ENCODE peak calls at places on chromosomes 7 and 10, in five cellular contexts. T, Z, F, B and L are unnamed samples. For H3K4me1, the result is how much of the 10 kb centered on the place peaks cover.

GRCh38 chr10:69089638-69090599 is 2.0 kb downstream of the SRGN start:
- DNase-seq in T (no peak), Z (no peak), F (no peak), B (peak), L (no peak)

GRCh38 chr7:134618756-134619530 is 27.7 kb upstream of the BPGM start:
- DNase-seq in T (no peak), Z (no peak), F (no peak), B (no peak), L (no peak)

GRCh38 chr10:115829501-115830215 is 443.3 kb downstream of the GFRA1 start:
- DNase-seq in T (no peak), Z (no peak), F (no peak), B (no peak), L (no peak)

GRCh38 chr10:104080762-104081161 is 4.9 kb downstream of the COL17A1 start:
- DNase-seq in T (no peak), Z (peak), F (no peak), B (peak), L (peak)

GRCh38 chr7:42181566-42181965 is 55.4 kb downstream of the GLI3 start:
- DNase-seq in T (no peak), Z (no peak), F (no peak), B (no peak), L (no peak)

GRCh38 chr7:19930051-19930450 is 156.6 kb upstream of the TMEM196 start:
- DNase-seq in T (no peak), Z (no peak), F (no peak), B (no peak), L (no peak)

GRCh38 chr7:888081-889024 is 12.0 kb downstream of the GET4 start:
- DNase-seq in T (no peak), Z (no peak), F (no peak), B (no peak), L (no peak)

GRCh38 chr7:70446448-70447143 is 685.3 kb upstream of the GALNT17 start:
- DNase-seq in T (no peak), Z (no peak), F (no peak), B (peak), L (no peak)

GRCh38 chr10:70666960-70667798 is 5.1 kb upstream of the ADAMTS14 start:
- DNase-seq in T (no peak), Z (no peak), F (no peak), B (no peak), L (no peak)

GRCh38 chr10:59678884-59679301 is 30.8 kb downstream of the SLC16A9 start:
- DNase-seq in T (no peak), Z (no peak), F (no peak), B (peak), L (no peak)

GRCh38 chr10:92970301-92971070 is 90.1 kb upstream of the CYP26C1 start:
- DNase-seq in T (no peak), Z (no peak), F (no peak), B (no peak), L (no peak)

GRCh38 chr10:125113661-125114388 is 46.5 kb downstream of the CTBP2 start:
- DNase-seq in T (no peak), Z (no peak), F (no peak), B (no peak), L (no peak)

GRCh38 chr10:87661861-87662785 is 2.4 kb downstream of the PAPSS2 start:
- DNase-seq in T (no peak), Z (no peak), F (no peak), B (no peak), L (no peak)

GRCh38 chr10:83957168-83957750 is 182.1 kb upstream of the GHITM start:
- DNase-seq in T (no peak), Z (no peak), F (no peak), B (no peak), L (no peak)

GRCh38 chr7:106022193-106022821 is 59.2 kb downstream of the CDHR3 start:
- DNase-seq in T (no peak), Z (no peak), F (no peak), B (peak), L (no peak)

GRCh38 chr7:37031571-37032257 is 307.4 kb upstream of the AOAH start:
- DNase-seq in T (peak), Z (peak), F (peak), B (peak), L (peak)

GRCh38 chr7:43625453-43625852 is 42.5 kb downstream of the STK17A start:
- DNase-seq in T (no peak), Z (no peak), F (no peak), B (no peak), L (no peak)

GRCh38 chr7:130598056-130598455 is 70.5 kb downstream of the COPG2 start:
- DNase-seq in T (no peak), Z (no peak), F (no peak), B (no peak), L (no peak)

GRCh38 chr7:40542982-40543741 is 408.4 kb downstream of the SUGCT start:
- DNase-seq in T (no peak), Z (no peak), F (no peak), B (no peak), L (no peak)

DNA sequence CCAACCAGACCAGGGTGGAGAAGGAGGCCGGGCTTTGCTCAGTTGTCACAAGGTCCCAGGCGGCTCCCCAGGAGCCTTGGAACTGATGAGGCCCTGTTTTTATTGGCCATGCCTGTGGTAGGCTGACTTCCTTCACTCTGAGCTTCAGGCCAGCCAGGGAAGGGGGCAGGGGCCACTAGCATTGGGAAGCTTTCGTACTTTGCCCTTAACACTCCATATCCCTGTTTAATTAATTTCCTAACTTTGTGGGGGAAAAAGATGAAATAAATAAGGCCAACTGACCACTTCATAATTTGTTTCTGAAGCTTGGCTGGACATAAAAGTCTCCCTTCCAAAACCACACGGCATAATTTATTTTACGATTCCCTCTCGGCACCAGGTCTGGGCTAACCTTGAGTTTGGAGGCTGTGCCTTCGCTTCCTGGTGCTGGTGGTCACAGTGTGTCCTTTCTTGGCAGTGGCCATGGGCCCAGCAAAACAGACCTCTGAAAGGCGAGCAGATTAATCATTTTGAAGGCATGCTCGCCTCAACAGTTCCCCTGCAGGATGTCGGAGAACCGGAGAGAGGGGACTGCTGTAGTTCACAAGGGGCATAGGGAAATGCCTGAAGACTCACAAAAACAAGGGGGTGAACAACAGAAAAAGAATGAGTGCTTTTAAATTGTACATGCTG is 965.9 kb downstream of the LRMDA start:
- DNase-seq in T (no peak), Z (no peak), F (no peak), B (no peak), L (no peak)
- TF ChIP-seq CTCF in T (no peak), Z (no peak), F (no peak), B (no peak), L (no peak)

GRCh38 chr10:6569259-6569658 is 10.8 kb downstream of the PRKCQ start:
- DNase-seq in T (no peak), Z (no peak), F (no peak), B (no peak), L (no peak)
- H3K4me1 ChIP-seq in T (under half), Z (under half), F (under half), B (under half), L (under half)

DNA sequence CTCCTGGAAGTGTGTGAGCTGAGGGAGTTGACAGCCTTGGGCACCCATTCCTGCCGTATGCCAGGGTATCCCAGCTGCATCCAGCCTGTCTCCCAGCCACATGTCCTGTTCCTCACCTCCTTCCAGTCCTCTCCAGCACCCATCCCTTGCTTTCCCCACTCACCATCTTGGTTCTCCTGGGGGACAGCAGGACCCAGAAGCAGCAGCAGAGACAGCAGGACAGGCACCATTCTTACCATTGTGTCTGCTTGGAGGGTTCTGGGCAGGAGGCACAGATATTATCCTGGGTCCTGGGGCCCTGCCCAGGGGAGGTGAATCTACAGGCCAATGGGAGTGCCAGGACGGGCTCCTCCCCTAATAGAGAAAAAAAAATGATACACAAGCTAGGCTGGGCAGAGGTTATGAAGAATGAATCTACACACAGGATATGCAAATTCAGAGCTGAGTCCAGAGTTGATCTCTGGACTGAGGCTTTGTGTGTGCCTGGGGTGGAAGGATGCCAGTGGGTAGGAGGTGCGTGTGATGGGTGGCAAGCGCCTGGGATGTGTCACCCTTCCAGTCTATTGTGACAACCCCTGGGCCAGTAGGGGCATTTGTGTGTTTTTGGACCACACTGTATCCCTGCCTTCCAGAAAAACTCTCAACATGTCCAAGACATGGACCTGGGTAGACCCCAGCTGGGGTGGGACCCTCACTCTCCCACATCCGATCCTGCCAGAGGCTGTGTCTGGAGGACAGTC is at the start of gene AZGP1:
- DNase-seq in T (no peak), Z (no peak), F (no peak), B (peak), L (no peak)
- H3K4me3 ChIP-seq in T (peak), Z (no peak), F (no peak), B (no peak), L (no peak)

GRCh38 chr10:119352042-119352441 is 144.7 kb downstream of the GRK5 start:
- DNase-seq in T (no peak), Z (no peak), F (no peak), B (no peak), L (no peak)
- TF ChIP-seq CTCF in T (no peak), Z (peak), F (no peak), B (no peak), L (no peak)

DNA sequence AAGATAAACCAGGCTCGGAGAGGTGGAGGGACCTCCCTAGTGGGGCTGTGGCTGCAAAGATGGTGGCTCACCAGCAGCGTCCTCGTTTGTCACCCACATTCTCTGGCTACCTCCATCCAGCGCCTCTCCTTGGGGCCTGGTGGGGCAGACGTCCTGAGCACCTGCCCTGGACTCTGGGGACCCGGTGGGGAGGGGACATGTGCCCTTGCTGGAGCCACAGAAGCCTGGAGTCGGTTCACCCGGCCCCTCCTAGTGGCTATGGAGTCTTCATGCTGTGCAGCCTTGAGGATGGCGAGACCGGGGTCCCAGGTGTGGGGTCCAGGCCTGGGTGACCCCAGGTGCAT is 14.5 kb downstream of the TTYH3 start:
- DNase-seq in T (no peak), Z (no peak), F (no peak), B (no peak), L (no peak)
- H3K4me1 ChIP-seq in T (under half), Z (under half), F (under half), B (under half), L (under half)

DNA sequence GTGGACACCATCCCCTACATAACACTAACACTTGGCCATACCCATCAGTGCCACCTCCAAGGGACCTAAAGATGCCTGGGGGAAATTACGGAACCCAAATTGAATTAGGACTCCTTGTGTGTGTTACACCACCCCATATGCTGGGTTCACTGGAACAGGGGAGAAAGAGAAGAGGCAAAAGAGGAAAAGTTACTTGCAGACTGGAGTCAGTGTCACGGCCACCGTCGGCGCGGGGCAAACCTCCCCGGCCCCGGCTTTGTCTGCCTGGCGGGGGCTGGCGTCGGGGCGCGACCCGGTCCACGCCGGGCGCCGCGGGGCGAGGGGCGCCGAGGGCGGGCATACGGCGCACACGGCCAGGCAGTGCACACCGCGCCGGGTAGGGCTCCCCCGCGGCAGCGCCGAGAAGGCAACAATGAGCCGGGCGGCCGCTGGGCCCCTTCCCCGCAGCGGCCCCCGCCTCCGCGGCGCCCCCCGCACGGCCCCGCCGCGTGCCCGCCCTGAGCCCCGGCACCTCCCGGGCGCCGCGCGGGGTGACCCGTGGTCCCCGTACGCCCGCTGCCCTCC is 171.1 kb downstream of the FAM107B start:
- DNase-seq in T (no peak), Z (no peak), F (no peak), B (no peak), L (no peak)
- H3K4me3 ChIP-seq in T (peak), Z (peak), F (peak), B (peak), L (peak)

GRCh38 chr10:24969732-24970330 is 17.4 kb upstream of the PRTFDC1 start:
- DNase-seq in T (no peak), Z (no peak), F (no peak), B (no peak), L (no peak)

GRCh38 chr10:24979685-24980084 is 27.3 kb upstream of the PRTFDC1 start:
- DNase-seq in T (no peak), Z (no peak), F (no peak), B (no peak), L (no peak)

GRCh38 chr10:24973163-24973562 is 20.8 kb upstream of the PRTFDC1 start:
- DNase-seq in T (no peak), Z (no peak), F (no peak), B (no peak), L (no peak)

GRCh38 chr10:24971374-24971773 is 19.0 kb upstream of the PRTFDC1 start:
- DNase-seq in T (no peak), Z (no peak), F (no peak), B (no peak), L (no peak)

DNA sequence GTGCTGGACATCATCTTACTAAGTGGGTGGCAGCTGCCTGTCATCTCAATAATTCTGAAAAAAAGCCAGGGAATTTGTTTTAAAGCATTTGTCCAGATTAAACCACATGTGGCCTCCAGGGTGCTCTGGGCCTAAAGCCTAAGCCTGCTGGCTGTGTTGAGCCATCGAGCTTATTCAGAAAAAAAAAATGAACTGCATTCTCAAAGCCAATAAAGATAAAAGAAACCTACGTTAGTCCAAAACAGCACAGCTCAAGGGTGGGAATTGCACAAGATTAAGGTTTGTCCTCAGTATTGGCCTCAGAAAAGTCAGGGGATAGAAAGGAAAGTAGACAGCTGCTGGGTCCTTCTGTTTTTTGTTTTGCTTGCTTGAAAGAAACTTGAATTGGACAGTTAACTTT is 22.6 kb upstream of the PRTFDC1 start:
- DNase-seq in T (no peak), Z (no peak), F (no peak), B (no peak), L (peak)
- TF ChIP-seq CTCF in T (no peak), Z (no peak), F (no peak), B (no peak), L (peak)

GRCh38 chr7:143511593-143512047 is 33.9 kb downstream of the TAS2R41 start:
- DNase-seq in T (no peak), Z (no peak), F (no peak), B (no peak), L (no peak)
- H3K4me1 ChIP-seq in T (under half), Z (under half), F (under half), B (under half), L (under half)

DNA sequence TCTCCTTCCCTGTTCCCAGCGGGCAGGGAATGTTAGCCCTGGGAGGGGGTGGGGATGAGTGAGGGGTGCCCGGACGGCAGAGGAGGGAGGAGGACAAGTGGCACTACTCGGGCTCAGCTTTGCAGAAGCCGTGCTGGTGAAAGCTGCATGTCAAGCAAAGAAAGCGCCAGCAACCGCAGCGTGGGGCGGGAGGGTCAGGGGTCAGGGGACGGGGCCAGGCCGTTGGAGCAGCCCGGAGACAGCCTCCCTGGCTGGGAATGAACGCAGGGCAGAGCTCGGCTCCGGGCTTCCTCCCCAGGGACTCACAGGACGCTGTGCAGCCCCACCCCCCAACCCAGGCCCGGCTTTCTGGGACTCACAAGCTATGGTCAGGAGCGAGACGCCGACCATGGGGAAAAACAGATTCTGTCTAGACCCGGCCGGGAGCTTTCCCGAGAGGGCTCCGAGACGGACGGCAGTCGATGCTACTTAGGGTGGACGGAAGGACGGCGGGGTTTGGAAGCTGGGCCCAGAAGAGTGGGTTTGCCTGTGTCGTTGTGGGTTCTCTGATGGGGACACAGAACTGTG is 113.4 kb downstream of the VIPR2 start:
- DNase-seq in T (peak), Z (no peak), F (peak), B (no peak), L (no peak)
- H3K4me3 ChIP-seq in T (peak), Z (peak), F (no peak), B (no peak), L (peak)

GRCh38 chr7:30908681-30909080 is 3.0 kb upstream of the AQP1 start:
- DNase-seq in T (no peak), Z (no peak), F (no peak), B (no peak), L (no peak)
- TF ChIP-seq CTCF in T (no peak), Z (no peak), F (no peak), B (no peak), L (no peak)